ENCODE peak calls at places on chromosomes 11 and 22, in four cellular contexts. One of them, this sample, is unnamed.

GRCh38 chr11:133897331-133897650 is 52.0 kb upstream of the SPATA19 start:
- DNase-seq in HEK293T: no peak
- DNase-seq in K562: no peak
- DNase-seq in HepG2: no peak
- DNase-seq in this sample: no peak

GRCh38 chr11:76652989-76653673 is 17.4 kb downstream of the LRRC32 start:
- DNase-seq in HEK293T: no peak
- DNase-seq in K562: no peak
- DNase-seq in HepG2: no peak
- DNase-seq in this sample: no peak

GRCh38 chr11:112213753-112214152 is 12.5 kb upstream of the PTS start:
- DNase-seq in HEK293T: no peak
- DNase-seq in K562: no peak
- DNase-seq in HepG2: peak
- DNase-seq in this sample: no peak

GRCh38 chr22:50710886-50711285 is 27.1 kb upstream of the ACR start:
- DNase-seq in HEK293T: no peak
- DNase-seq in K562: no peak
- DNase-seq in HepG2: no peak
- DNase-seq in this sample: no peak

GRCh38 chr11:84655729-84656128 is 971.4 kb downstream of the DLG2 start:
- DNase-seq in HEK293T: no peak
- DNase-seq in K562: no peak
- DNase-seq in HepG2: no peak
- DNase-seq in this sample: no peak

GRCh38 chr11:86537541-86538222 is 134.7 kb downstream of the ME3 start:
- DNase-seq in HEK293T: no peak
- DNase-seq in K562: no peak
- DNase-seq in HepG2: no peak
- DNase-seq in this sample: no peak

GRCh38 chr22:32444068-32444467 is 20.2 kb downstream of the BPIFC start:
- DNase-seq in HEK293T: peak
- DNase-seq in K562: peak
- DNase-seq in HepG2: peak
- DNase-seq in this sample: peak

GRCh38 chr11:11218287-11218986 is 134.6 kb downstream of the CSNK2A3 start:
- DNase-seq in HEK293T: no peak
- DNase-seq in K562: no peak
- DNase-seq in HepG2: no peak
- DNase-seq in this sample: no peak

GRCh38 chr11:32432565-32433248 is 2.6 kb downstream of the WT1 start:
- DNase-seq in HEK293T: no peak
- DNase-seq in K562: peak
- DNase-seq in HepG2: no peak
- DNase-seq in this sample: no peak

GRCh38 chr11:75557649-75558494 is 4.2 kb upstream of the SERPINH1 start:
- DNase-seq in HEK293T: no peak
- DNase-seq in K562: no peak
- DNase-seq in HepG2: no peak
- DNase-seq in this sample: no peak

GRCh38 chr11:133904818-133905515 is 51.8 kb downstream of the IGSF9B start:
- DNase-seq in HEK293T: no peak
- DNase-seq in K562: no peak
- DNase-seq in HepG2: no peak
- DNase-seq in this sample: no peak

GRCh38 chr11:34458566-34458965 is 19.8 kb downstream of the CAT start:
- DNase-seq in HEK293T: no peak
- DNase-seq in K562: no peak
- DNase-seq in HepG2: no peak
- DNase-seq in this sample: no peak

GRCh38 chr22:48256041-48256739 is 1493.7 kb downstream of the TBC1D22A start:
- DNase-seq in HEK293T: no peak
- DNase-seq in K562: no peak
- DNase-seq in HepG2: no peak
- DNase-seq in this sample: no peak

GRCh38 chr11:113880966-113881365 is 5.6 kb upstream of the USP28 start:
- DNase-seq in HEK293T: no peak
- DNase-seq in K562: no peak
- DNase-seq in HepG2: no peak
- DNase-seq in this sample: no peak

GRCh38 chr11:26916805-26917204 is 77.1 kb upstream of the FIBIN start:
- DNase-seq in HEK293T: no peak
- DNase-seq in K562: no peak
- DNase-seq in HepG2: no peak
- DNase-seq in this sample: no peak

GRCh38 chr11:8683115-8683807 is 669 bp downstream of the RPL27A start:
- DNase-seq in HEK293T: no peak
- DNase-seq in K562: peak
- DNase-seq in HepG2: no peak
- DNase-seq in this sample: no peak

GRCh38 chr11:35367491-35367890 is 51.9 kb downstream of the SLC1A2 start:
- DNase-seq in HEK293T: no peak
- DNase-seq in K562: no peak
- DNase-seq in HepG2: no peak
- DNase-seq in this sample: no peak

GRCh38 chr11:116357769-116358544 is 414.8 kb downstream of the BUD13 start:
- DNase-seq in HEK293T: no peak
- DNase-seq in K562: peak
- DNase-seq in HepG2: no peak
- DNase-seq in this sample: peak

GRCh38 chr11:32586576-32587190 is 3.1 kb downstream of the EIF3M start:
- DNase-seq in HEK293T: peak
- DNase-seq in K562: peak
- DNase-seq in HepG2: peak
- DNase-seq in this sample: no peak

GRCh38 chr11:115324569-115325432 is 179.4 kb downstream of the CADM1 start:
- DNase-seq in HEK293T: peak
- DNase-seq in K562: peak
- DNase-seq in HepG2: peak
- DNase-seq in this sample: peak

GRCh38 chr11:126627376-126627775 is 271.9 kb downstream of the ST3GAL4 start:
- DNase-seq in HEK293T: no peak
- DNase-seq in K562: no peak
- DNase-seq in HepG2: no peak
- DNase-seq in this sample: no peak

GRCh38 chr22:24416611-24417010 is 10.8 kb upstream of the ADORA2A start:
- DNase-seq in HEK293T: no peak
- DNase-seq in K562: no peak
- DNase-seq in HepG2: no peak
- DNase-seq in this sample: no peak

GRCh38 chr11:48043111-48043997 is 63.0 kb downstream of the PTPRJ start:
- DNase-seq in HEK293T: no peak
- DNase-seq in K562: no peak
- DNase-seq in HepG2: no peak
- DNase-seq in this sample: no peak

GRCh38 chr11:72599325-72600117 is 74.7 kb downstream of the PDE2A start:
- DNase-seq in HEK293T: no peak
- DNase-seq in K562: no peak
- DNase-seq in HepG2: no peak
- DNase-seq in this sample: no peak

GRCh38 chr11:85947431-85948272 is 92.5 kb downstream of the CCDC83 start:
- DNase-seq in HEK293T: no peak
- DNase-seq in K562: no peak
- DNase-seq in HepG2: no peak
- DNase-seq in this sample: no peak

GRCh38 chr11:68481579-68482240 is 21.2 kb downstream of the PPP6R3 start:
- DNase-seq in HEK293T: no peak
- DNase-seq in K562: no peak
- DNase-seq in HepG2: no peak
- DNase-seq in this sample: no peak

DNA sequence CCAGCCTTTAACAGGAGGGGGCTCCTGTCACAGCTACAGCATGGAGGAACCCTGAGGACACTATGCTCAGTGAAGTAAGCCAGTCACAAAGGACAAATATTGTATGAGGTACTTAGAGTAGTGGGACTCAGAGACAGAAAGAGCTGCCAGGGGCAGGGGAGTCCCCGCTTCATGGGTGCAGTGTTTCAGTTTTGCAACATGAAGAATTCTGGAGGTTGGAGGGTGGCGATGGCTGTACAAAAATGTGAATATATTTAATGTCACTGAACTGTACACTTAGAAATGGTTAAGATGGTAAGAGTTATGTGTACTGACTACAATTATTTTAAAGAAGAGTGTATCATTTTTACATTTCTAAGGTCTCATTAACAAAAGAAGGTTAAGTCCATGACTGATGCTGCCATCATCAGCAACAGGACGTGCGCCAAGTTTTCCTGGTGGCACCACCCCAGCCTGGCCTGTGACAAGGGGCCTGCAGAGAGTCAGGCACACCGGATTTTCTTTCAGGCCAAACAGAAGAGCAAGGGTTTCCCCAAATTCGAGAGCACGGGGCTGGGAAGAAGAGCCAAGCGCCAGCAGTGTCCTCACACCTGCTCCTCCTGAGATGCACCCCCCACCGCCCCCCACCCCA is 22.1 kb downstream of the YPEL1 start:
- DNase-seq in HEK293T: no peak
- DNase-seq in K562: no peak
- DNase-seq in HepG2: no peak
- DNase-seq in this sample: no peak
- TF ChIP-seq ELF4 in HEK293T: no peak
- TF ChIP-seq ELF4 in K562: no peak
- TF ChIP-seq ELF4 in HepG2: no peak
- TF ChIP-seq ELF4 in this sample: no peak

GRCh38 chr11:70002433-70002832 is 75.7 kb upstream of the ANO1 start:
- DNase-seq in HEK293T: no peak
- DNase-seq in K562: no peak
- DNase-seq in HepG2: no peak
- DNase-seq in this sample: no peak
- TF ChIP-seq ELF4 in HEK293T: no peak
- TF ChIP-seq ELF4 in K562: no peak
- TF ChIP-seq ELF4 in HepG2: no peak
- TF ChIP-seq ELF4 in this sample: no peak

DNA sequence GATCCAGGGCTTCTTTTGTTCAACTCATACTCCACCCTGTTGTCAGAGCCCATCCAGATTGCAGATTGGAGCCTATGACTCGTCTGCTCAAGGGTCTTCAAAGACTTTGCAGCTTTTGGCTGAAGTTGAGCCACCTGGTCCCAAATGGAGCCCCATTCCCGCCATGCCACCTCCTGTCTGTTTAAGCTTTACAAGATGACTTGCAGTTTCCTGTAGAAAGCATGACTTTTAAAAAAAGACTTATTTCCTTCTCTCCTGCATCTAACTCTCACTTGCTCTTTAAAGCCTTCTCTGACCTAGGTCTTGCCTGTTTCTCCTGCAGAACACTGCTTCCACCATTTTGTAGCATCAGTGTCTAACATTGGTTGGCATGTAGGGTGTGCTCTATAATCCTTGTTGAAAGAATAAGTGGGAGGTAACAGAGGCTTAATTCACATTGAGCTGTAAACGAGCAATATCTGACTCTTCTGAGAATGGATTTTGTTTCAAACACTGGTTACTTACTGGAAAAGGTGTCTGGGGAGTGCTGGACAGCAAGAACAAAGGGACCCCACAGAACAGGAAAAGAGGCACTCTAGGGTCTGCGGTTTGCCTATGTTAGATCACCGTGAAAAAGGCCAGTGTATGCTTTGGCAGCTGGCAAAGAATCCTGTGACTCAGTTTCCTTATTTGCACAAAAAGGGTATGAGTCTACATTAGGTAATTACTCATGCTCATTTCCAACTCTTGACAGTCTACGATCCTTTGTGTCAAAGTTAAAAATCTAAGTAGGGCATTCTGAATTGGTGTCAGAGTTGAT is 30.3 kb downstream of the NF2 start:
- DNase-seq in HEK293T: no peak
- DNase-seq in K562: no peak
- DNase-seq in HepG2: no peak
- DNase-seq in this sample: no peak
- TF ChIP-seq ELF4 in HEK293T: no peak
- TF ChIP-seq ELF4 in K562: no peak
- TF ChIP-seq ELF4 in HepG2: no peak
- TF ChIP-seq ELF4 in this sample: no peak

GRCh38 chr11:101955701-101956100 is 39.4 kb upstream of the ANGPTL5 start:
- DNase-seq in HEK293T: no peak
- DNase-seq in K562: no peak
- DNase-seq in HepG2: no peak
- DNase-seq in this sample: no peak
- TF ChIP-seq ELF4 in HEK293T: no peak
- TF ChIP-seq ELF4 in K562: no peak
- TF ChIP-seq ELF4 in HepG2: no peak
- TF ChIP-seq ELF4 in this sample: no peak

DNA sequence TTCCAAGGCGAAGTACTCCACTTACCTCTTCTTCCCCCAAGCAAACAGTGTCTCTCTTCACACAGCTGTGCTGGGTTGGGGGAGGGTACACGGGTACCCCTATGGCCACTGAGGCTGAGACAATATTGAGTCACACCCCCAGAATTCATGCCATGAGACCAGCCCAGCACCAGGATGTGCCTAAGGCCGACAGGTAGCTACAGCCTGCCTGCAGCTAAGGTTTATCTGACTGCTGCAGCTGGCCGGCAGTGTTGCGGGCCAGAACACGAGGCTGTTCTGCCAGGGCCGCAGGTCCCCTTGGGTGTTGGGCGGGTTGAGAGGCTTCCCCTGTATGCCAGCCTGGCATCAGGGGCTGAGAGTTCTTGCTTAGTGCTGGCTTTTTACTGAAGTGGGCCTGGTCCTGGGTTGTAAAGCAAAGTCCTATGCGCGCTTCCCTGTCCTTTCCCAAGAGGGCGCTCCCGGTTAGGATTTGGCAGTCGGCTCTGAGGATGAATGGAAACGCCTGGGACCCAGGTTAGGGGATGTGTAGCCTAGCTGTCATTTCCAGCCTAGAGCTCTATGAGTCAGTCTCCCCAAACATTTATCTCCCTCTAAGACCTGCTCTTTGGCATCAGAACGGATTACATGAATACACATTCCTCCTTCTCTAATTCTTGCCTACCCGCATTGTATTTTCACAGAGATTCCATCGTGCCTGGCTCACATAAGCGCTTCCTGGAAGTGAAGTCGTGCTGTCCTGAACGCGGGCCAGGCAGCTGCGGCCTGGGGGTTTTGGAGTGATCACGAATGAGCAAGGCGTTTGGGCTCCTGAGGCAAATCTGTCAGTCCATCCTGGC is 7.1 kb downstream of the USP18 start:
- DNase-seq in HEK293T: peak
- DNase-seq in K562: peak
- DNase-seq in HepG2: peak
- DNase-seq in this sample: peak
- TF ChIP-seq ELF4 in HEK293T: no peak
- TF ChIP-seq ELF4 in K562: no peak
- TF ChIP-seq ELF4 in HepG2: no peak
- TF ChIP-seq ELF4 in this sample: no peak

DNA sequence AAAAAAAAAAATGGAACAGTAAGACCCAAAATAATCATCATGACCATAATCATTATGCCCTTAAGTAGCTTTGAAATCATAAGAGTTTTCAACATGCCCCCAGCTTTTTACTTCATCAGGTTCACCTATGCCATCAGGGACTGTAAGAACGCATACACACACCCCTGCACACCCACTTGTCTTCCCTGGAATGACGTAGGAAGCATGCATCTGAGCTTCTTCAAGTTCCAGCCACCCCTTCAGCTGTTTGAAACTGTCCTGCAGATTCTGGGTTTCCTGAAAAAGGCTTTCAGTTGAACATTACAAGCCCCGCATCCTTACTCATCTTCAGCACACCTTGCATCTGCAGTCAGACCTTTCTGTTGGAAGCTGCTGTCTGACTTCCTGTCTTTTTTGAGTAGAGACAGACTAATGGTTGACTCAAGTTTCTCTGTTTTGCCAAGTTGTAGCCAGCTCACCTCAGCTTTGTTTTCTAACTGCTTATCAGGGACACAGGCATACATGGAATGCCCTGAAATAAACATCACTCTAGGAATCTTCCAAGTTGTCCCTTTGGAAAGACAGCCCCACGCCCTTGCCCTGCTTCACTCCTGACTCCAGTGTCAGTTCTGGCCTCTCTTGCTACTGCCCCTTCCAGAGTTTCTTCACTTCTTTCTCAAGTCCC is 37.0 kb downstream of the ARHGAP1 start:
- DNase-seq in HEK293T: no peak
- DNase-seq in K562: no peak
- DNase-seq in HepG2: no peak
- DNase-seq in this sample: no peak
- TF ChIP-seq ELF4 in HEK293T: no peak
- TF ChIP-seq ELF4 in K562: no peak
- TF ChIP-seq ELF4 in HepG2: no peak
- TF ChIP-seq ELF4 in this sample: no peak